ENCODE peak calls at places on chromosomes 4 and X, in seven cellular contexts. One of them, this sample, is unnamed.

GRCh38 chr4:88009871-88010270 is 2.4 kb downstream of the PKD2 start:
- DNase-seq in upper lobe of right lung: no peak
- DNase-seq in dorsolateral prefrontal cortex: no peak
- DNase-seq in HepG2: no peak
- DNase-seq in upper lobe of left lung: no peak
- DNase-seq in RWPE1: no peak
- DNase-seq in esophagus muscularis mucosa: no peak
- DNase-seq in this sample: no peak

GRCh38 chr4:156388826-156389225 is 435.2 kb upstream of the CTSO start:
- DNase-seq in esophagus muscularis mucosa: no peak
- DNase-seq in dorsolateral prefrontal cortex: no peak
- DNase-seq in RWPE1: no peak
- DNase-seq in HepG2: no peak
- DNase-seq in upper lobe of right lung: no peak
- DNase-seq in upper lobe of left lung: no peak
- DNase-seq in this sample: peak

GRCh38 chr4:15676899-15677298 is 4.7 kb upstream of the FAM200B start:
- DNase-seq in RWPE1: no peak
- DNase-seq in esophagus muscularis mucosa: no peak
- DNase-seq in upper lobe of right lung: no peak
- DNase-seq in upper lobe of left lung: no peak
- DNase-seq in dorsolateral prefrontal cortex: no peak
- DNase-seq in HepG2: no peak
- DNase-seq in this sample: no peak

GRCh38 chr4:118904935-118905334 is 16.3 kb downstream of the SYNPO2 start:
- DNase-seq in upper lobe of right lung: no peak
- DNase-seq in RWPE1: no peak
- DNase-seq in dorsolateral prefrontal cortex: no peak
- DNase-seq in esophagus muscularis mucosa: no peak
- DNase-seq in upper lobe of left lung: no peak
- DNase-seq in HepG2: no peak
- DNase-seq in this sample: peak

GRCh38 chrX:69150294-69150960 is 14.8 kb downstream of the PJA1 start:
- DNase-seq in esophagus muscularis mucosa: peak
- DNase-seq in dorsolateral prefrontal cortex: no peak
- DNase-seq in upper lobe of right lung: no peak
- DNase-seq in upper lobe of left lung: no peak
- DNase-seq in HepG2: peak
- DNase-seq in RWPE1: peak
- DNase-seq in this sample: no peak

GRCh38 chr4:67918428-67918827 is 34.6 kb upstream of the TMPRSS11D start:
- DNase-seq in HepG2: no peak
- DNase-seq in RWPE1: peak
- DNase-seq in upper lobe of left lung: no peak
- DNase-seq in upper lobe of right lung: no peak
- DNase-seq in dorsolateral prefrontal cortex: no peak
- DNase-seq in esophagus muscularis mucosa: no peak
- DNase-seq in this sample: no peak

GRCh38 chr4:39349326-39349725 is 16.8 kb downstream of the RFC1 start:
- DNase-seq in dorsolateral prefrontal cortex: no peak
- DNase-seq in esophagus muscularis mucosa: no peak
- DNase-seq in RWPE1: no peak
- DNase-seq in upper lobe of left lung: no peak
- DNase-seq in HepG2: no peak
- DNase-seq in upper lobe of right lung: no peak
- DNase-seq in this sample: no peak

GRCh38 chr4:123478859-123479345 is 82.3 kb downstream of the SPRY1 start:
- DNase-seq in upper lobe of left lung: no peak
- DNase-seq in HepG2: peak
- DNase-seq in RWPE1: no peak
- DNase-seq in esophagus muscularis mucosa: no peak
- DNase-seq in dorsolateral prefrontal cortex: no peak
- DNase-seq in upper lobe of right lung: peak
- DNase-seq in this sample: peak

GRCh38 chr4:24105183-24106039 is 215.6 kb upstream of the PPARGC1A start:
- DNase-seq in esophagus muscularis mucosa: no peak
- DNase-seq in dorsolateral prefrontal cortex: no peak
- DNase-seq in upper lobe of right lung: no peak
- DNase-seq in HepG2: no peak
- DNase-seq in upper lobe of left lung: no peak
- DNase-seq in RWPE1: peak
- DNase-seq in this sample: peak

GRCh38 chr4:8215001-8215427 is 15.9 kb downstream of the SH3TC1 start:
- DNase-seq in upper lobe of left lung: no peak
- DNase-seq in esophagus muscularis mucosa: no peak
- DNase-seq in RWPE1: no peak
- DNase-seq in dorsolateral prefrontal cortex: no peak
- DNase-seq in HepG2: no peak
- DNase-seq in upper lobe of right lung: peak
- DNase-seq in this sample: no peak

GRCh38 chr4:145351922-145352321 is 129.7 kb upstream of the SMAD1 start:
- DNase-seq in upper lobe of left lung: no peak
- DNase-seq in RWPE1: no peak
- DNase-seq in HepG2: no peak
- DNase-seq in dorsolateral prefrontal cortex: no peak
- DNase-seq in esophagus muscularis mucosa: no peak
- DNase-seq in upper lobe of right lung: no peak
- DNase-seq in this sample: no peak

GRCh38 chrX:137313627-137314026 is 252.3 kb upstream of the ZIC3 start:
- DNase-seq in esophagus muscularis mucosa: no peak
- DNase-seq in upper lobe of right lung: no peak
- DNase-seq in dorsolateral prefrontal cortex: no peak
- DNase-seq in RWPE1: no peak
- DNase-seq in HepG2: no peak
- DNase-seq in upper lobe of left lung: no peak
- DNase-seq in this sample: no peak

GRCh38 chrX:122504026-122504425 is 680.1 kb upstream of the GRIA3 start:
- DNase-seq in upper lobe of left lung: no peak
- DNase-seq in esophagus muscularis mucosa: no peak
- DNase-seq in upper lobe of right lung: no peak
- DNase-seq in dorsolateral prefrontal cortex: no peak
- DNase-seq in RWPE1: no peak
- DNase-seq in HepG2: no peak
- DNase-seq in this sample: no peak

GRCh38 chrX:54481751-54482150 is 14.3 kb downstream of the FGD1 start:
- DNase-seq in dorsolateral prefrontal cortex: no peak
- DNase-seq in esophagus muscularis mucosa: no peak
- DNase-seq in HepG2: no peak
- DNase-seq in RWPE1: no peak
- DNase-seq in upper lobe of right lung: no peak
- DNase-seq in upper lobe of left lung: no peak
- DNase-seq in this sample: no peak

GRCh38 chr4:121484633-121485032 is 103.8 kb upstream of the QRFPR start:
- DNase-seq in upper lobe of left lung: no peak
- DNase-seq in RWPE1: peak
- DNase-seq in upper lobe of right lung: peak
- DNase-seq in esophagus muscularis mucosa: no peak
- DNase-seq in HepG2: peak
- DNase-seq in dorsolateral prefrontal cortex: no peak
- DNase-seq in this sample: peak

GRCh38 chr4:164428561-164428960 is 325.4 kb upstream of the SMIM31 start:
- DNase-seq in upper lobe of right lung: no peak
- DNase-seq in dorsolateral prefrontal cortex: no peak
- DNase-seq in upper lobe of left lung: no peak
- DNase-seq in esophagus muscularis mucosa: no peak
- DNase-seq in RWPE1: no peak
- DNase-seq in HepG2: no peak
- DNase-seq in this sample: no peak
- TF ChIP-seq CTCF in upper lobe of right lung: no peak
- TF ChIP-seq CTCF in dorsolateral prefrontal cortex: no peak
- TF ChIP-seq CTCF in upper lobe of left lung: no peak
- TF ChIP-seq CTCF in esophagus muscularis mucosa: no peak
- TF ChIP-seq CTCF in RWPE1: no peak
- TF ChIP-seq CTCF in HepG2: no peak
- TF ChIP-seq CTCF in this sample: no peak

DNA sequence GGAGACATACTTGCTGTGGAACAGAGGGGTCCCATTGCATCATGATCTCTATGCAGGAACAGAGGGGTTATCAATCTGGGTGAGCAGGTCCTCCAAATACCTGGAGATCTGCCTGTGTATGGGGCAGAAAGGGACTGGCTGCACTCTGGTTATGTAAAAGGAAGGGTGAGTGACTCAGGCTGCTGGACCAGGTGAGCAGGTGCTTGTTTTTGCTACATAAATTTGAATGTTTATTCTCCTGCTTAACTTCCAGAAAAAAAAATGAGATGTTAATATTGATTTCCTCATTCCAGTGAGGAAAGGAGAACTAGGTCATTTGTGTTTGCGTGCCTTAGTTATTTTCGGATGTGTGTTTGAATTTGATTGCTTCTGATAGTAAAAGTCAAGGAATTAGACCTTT is 225.8 kb upstream of the TRAM1L1 start:
- DNase-seq in dorsolateral prefrontal cortex: no peak
- DNase-seq in esophagus muscularis mucosa: no peak
- DNase-seq in RWPE1: no peak
- DNase-seq in upper lobe of left lung: no peak
- DNase-seq in HepG2: no peak
- DNase-seq in upper lobe of right lung: no peak
- DNase-seq in this sample: no peak
- H3K27ac ChIP-seq in dorsolateral prefrontal cortex: no peak
- H3K27ac ChIP-seq in esophagus muscularis mucosa: no peak
- H3K27ac ChIP-seq in RWPE1: no peak
- H3K27ac ChIP-seq in upper lobe of left lung: no peak
- H3K27ac ChIP-seq in HepG2: no peak
- H3K27ac ChIP-seq in upper lobe of right lung: no peak
- H3K27ac ChIP-seq in this sample: no peak

GRCh38 chr4:168551945-168552695 is 55.3 kb downstream of the PALLD start:
- DNase-seq in dorsolateral prefrontal cortex: no peak
- DNase-seq in upper lobe of left lung: no peak
- DNase-seq in esophagus muscularis mucosa: no peak
- DNase-seq in HepG2: peak
- DNase-seq in RWPE1: no peak
- DNase-seq in upper lobe of right lung: no peak
- DNase-seq in this sample: no peak
- TF ChIP-seq CTCF in dorsolateral prefrontal cortex: no peak
- TF ChIP-seq CTCF in upper lobe of left lung: no peak
- TF ChIP-seq CTCF in esophagus muscularis mucosa: no peak
- TF ChIP-seq CTCF in HepG2: no peak
- TF ChIP-seq CTCF in RWPE1: no peak
- TF ChIP-seq CTCF in upper lobe of right lung: no peak
- TF ChIP-seq CTCF in this sample: no peak

GRCh38 chr4:7068279-7068842 is 497 bp upstream of the GRPEL1 start:
- DNase-seq in esophagus muscularis mucosa: no peak
- DNase-seq in upper lobe of right lung: no peak
- DNase-seq in dorsolateral prefrontal cortex: no peak
- DNase-seq in RWPE1: no peak
- DNase-seq in HepG2: no peak
- DNase-seq in upper lobe of left lung: peak
- DNase-seq in this sample: no peak

GRCh38 chr4:7067523-7068278 is at the start of gene GRPEL1:
- DNase-seq in upper lobe of right lung: peak
- DNase-seq in RWPE1: peak
- DNase-seq in esophagus muscularis mucosa: peak
- DNase-seq in dorsolateral prefrontal cortex: peak
- DNase-seq in upper lobe of left lung: peak
- DNase-seq in HepG2: peak
- DNase-seq in this sample: peak

GRCh38 chr4:7066006-7066405 is 1.9 kb downstream of the GRPEL1 start:
- DNase-seq in HepG2: no peak
- DNase-seq in upper lobe of right lung: peak
- DNase-seq in esophagus muscularis mucosa: no peak
- DNase-seq in upper lobe of left lung: no peak
- DNase-seq in dorsolateral prefrontal cortex: no peak
- DNase-seq in RWPE1: no peak
- DNase-seq in this sample: no peak

GRCh38 chr4:7067147-7067522 is 729 bp downstream of the GRPEL1 start:
- DNase-seq in dorsolateral prefrontal cortex: no peak
- DNase-seq in RWPE1: no peak
- DNase-seq in upper lobe of right lung: peak
- DNase-seq in esophagus muscularis mucosa: no peak
- DNase-seq in upper lobe of left lung: no peak
- DNase-seq in HepG2: peak
- DNase-seq in this sample: no peak

DNA sequence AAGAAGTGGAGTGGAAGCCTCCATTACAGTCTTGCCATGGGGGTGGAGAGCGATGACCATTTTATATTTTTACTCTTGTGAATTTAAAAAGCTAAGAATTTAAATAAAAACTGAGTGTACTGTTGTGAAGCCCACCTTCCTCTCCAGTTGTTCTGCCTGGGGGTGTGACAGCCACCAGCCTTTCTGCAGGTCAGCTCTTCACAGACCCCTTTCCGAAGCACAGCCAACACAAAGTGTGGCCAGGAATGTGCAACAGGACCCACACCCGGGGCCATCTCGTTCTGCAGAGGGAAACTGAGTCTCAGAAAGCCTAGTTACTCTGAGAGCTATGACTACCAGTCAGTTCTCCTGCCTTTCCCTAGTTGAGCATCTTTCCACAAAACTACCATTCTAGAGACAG is 1.4 kb downstream of the GRPEL1 start:
- DNase-seq in RWPE1: no peak
- DNase-seq in dorsolateral prefrontal cortex: no peak
- DNase-seq in esophagus muscularis mucosa: no peak
- DNase-seq in upper lobe of right lung: peak
- DNase-seq in upper lobe of left lung: no peak
- DNase-seq in HepG2: no peak
- DNase-seq in this sample: no peak
- H3K27ac ChIP-seq in RWPE1: no peak
- H3K27ac ChIP-seq in dorsolateral prefrontal cortex: no peak
- H3K27ac ChIP-seq in esophagus muscularis mucosa: no peak
- H3K27ac ChIP-seq in upper lobe of right lung: no peak
- H3K27ac ChIP-seq in upper lobe of left lung: peak
- H3K27ac ChIP-seq in HepG2: peak
- H3K27ac ChIP-seq in this sample: no peak

DNA sequence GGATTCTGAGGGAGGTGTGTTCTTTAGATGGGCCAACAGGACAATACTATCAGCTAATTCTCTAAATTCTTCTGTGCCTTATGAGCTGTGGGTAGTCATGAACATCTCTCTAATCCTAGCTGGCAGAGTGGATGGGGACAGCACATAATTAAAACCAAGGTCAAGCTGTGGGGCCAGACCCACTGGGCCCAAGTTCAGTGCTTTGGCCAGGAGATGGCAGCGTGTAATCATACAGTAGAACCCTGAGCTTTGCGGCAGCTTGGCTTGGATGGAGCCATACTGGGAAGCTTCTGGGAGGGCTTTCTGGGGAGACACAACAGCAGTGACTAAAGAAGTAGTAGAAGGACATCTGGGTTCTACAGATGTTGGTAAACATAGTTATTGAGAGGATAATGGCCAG is 140.3 kb upstream of the CXCL13 start:
- DNase-seq in upper lobe of left lung: no peak
- DNase-seq in esophagus muscularis mucosa: no peak
- DNase-seq in HepG2: no peak
- DNase-seq in RWPE1: peak
- DNase-seq in dorsolateral prefrontal cortex: no peak
- DNase-seq in upper lobe of right lung: no peak
- DNase-seq in this sample: peak
- TF ChIP-seq CTCF in upper lobe of left lung: peak
- TF ChIP-seq CTCF in esophagus muscularis mucosa: peak
- TF ChIP-seq CTCF in HepG2: peak
- TF ChIP-seq CTCF in RWPE1: no peak
- TF ChIP-seq CTCF in dorsolateral prefrontal cortex: no peak
- TF ChIP-seq CTCF in upper lobe of right lung: peak
- TF ChIP-seq CTCF in this sample: peak

This sample was measured in brain microvascular endothelial cell.